ENCODE peak calls at places on chromosome 6, in ten cellular contexts. V, S, L, D, E, F, O, Z, K and A are unnamed samples.

GRCh38 chr6:3808759-3809514 is 40.2 kb upstream of the FAM50B start:
- DNase-seq in V (peak), L (no peak), K (peak), E (no peak), D (no peak), F (peak), Z (peak), S (no peak), O (no peak), A (peak)

GRCh38 chr6:166958926-166959861 is 2.8 kb upstream of the RNASET2 start:
- DNase-seq in O (no peak), D (no peak), S (no peak), V (peak), Z (peak), L (peak), K (no peak), E (no peak), F (no peak), A (no peak)

GRCh38 chr6:43963203-43963602 is 164.0 kb downstream of the MRPL14 start:
- DNase-seq in E (no peak), F (no peak), V (no peak), O (no peak), D (no peak), K (no peak), L (no peak), Z (no peak), S (peak), A (no peak)

GRCh38 chr6:56863366-56863765 is 91.5 kb upstream of the BEND6 start:
- DNase-seq in D (no peak), Z (peak), L (no peak), K (no peak), O (no peak), E (no peak), F (peak), V (no peak), S (no peak), A (no peak)

GRCh38 chr6:17393335-17394191 is at the start of gene CAP2:
- DNase-seq in V (peak), K (no peak), Z (peak), S (no peak), E (no peak), O (peak), F (peak), L (no peak), D (peak), A (no peak)

GRCh38 chr6:35970181-35970580 is 49.3 kb upstream of the SRPK1 start:
- DNase-seq in V (no peak), L (no peak), K (no peak), D (no peak), O (no peak), Z (peak), F (no peak), E (no peak), S (no peak), A (peak)

GRCh38 chr6:75532521-75532920 is 38.9 kb upstream of the FILIP1 start:
- DNase-seq in L (no peak), E (no peak), K (no peak), Z (peak), S (no peak), V (no peak), F (peak), O (no peak), D (no peak), A (peak)

GRCh38 chr6:33175436-33176069 is 16.7 kb downstream of the COL11A2 start:
- DNase-seq in E (no peak), K (no peak), O (no peak), F (no peak), S (no peak), V (no peak), D (no peak), L (no peak), Z (no peak), A (no peak)

GRCh38 chr6:90691823-90692222 is 105.0 kb upstream of the MAP3K7 start:
- DNase-seq in S (no peak), L (no peak), E (no peak), F (no peak), V (no peak), D (no peak), O (no peak), K (no peak), Z (no peak), A (no peak)

GRCh38 chr6:160215232-160215631 is 43.4 kb downstream of the SLC22A2 start:
- DNase-seq in K (no peak), D (no peak), O (no peak), Z (peak), S (no peak), V (no peak), L (no peak), F (no peak), E (no peak), A (no peak)

GRCh38 chr6:18362058-18362561 is 25.0 kb upstream of the RNF144B start:
- DNase-seq in S (no peak), D (no peak), F (peak), K (peak), O (no peak), L (no peak), Z (peak), E (no peak), V (no peak), A (peak)

GRCh38 chr6:163170294-163170883 is 244.1 kb upstream of the QKI start:
- DNase-seq in K (no peak), O (no peak), V (no peak), D (no peak), S (no peak), F (peak), E (peak), L (no peak), Z (peak), A (no peak)

GRCh38 chr6:46521464-46521971 is 30.3 kb upstream of the RCAN2 start:
- DNase-seq in L (no peak), S (no peak), D (no peak), E (no peak), Z (peak), V (no peak), F (no peak), O (no peak), K (no peak), A (no peak)

GRCh38 chr6:36820700-36821580 is 18.3 kb downstream of the CPNE5 start:
- DNase-seq in V (no peak), K (peak), L (no peak), E (no peak), S (no peak), D (no peak), Z (peak), O (no peak), F (peak), A (peak)

GRCh38 chr6:116246089-116246488 is 7.8 kb downstream of the TSPYL4 start:
- DNase-seq in K (peak), Z (peak), O (no peak), D (no peak), S (no peak), V (no peak), L (no peak), E (no peak), F (no peak), A (no peak)

GRCh38 chr6:108597601-108598315 is 37.0 kb downstream of the FOXO3 start:
- DNase-seq in F (no peak), V (no peak), E (no peak), O (no peak), S (no peak), K (no peak), L (no peak), Z (no peak), D (no peak), A (no peak)

GRCh38 chr6:81777586-81778268 is 25.2 kb upstream of the TENT5A start:
- DNase-seq in K (no peak), E (no peak), O (no peak), S (no peak), V (no peak), Z (no peak), F (no peak), L (no peak), D (no peak), A (no peak)

GRCh38 chr6:35081426-35081851 is 59.7 kb downstream of the TCP11 start:
- DNase-seq in Z (peak), F (no peak), S (no peak), O (no peak), K (no peak), L (no peak), D (no peak), V (no peak), E (no peak), A (no peak)

GRCh38 chr6:20370393-20370792 is 31.3 kb upstream of the E2F3 start:
- DNase-seq in E (no peak), K (no peak), S (no peak), Z (no peak), F (no peak), D (no peak), V (no peak), O (no peak), L (no peak), A (no peak)

GRCh38 chr6:134806151-134806550 is 143.8 kb downstream of the ALDH8A1 start:
- DNase-seq in D (no peak), V (no peak), F (no peak), K (no peak), O (no peak), E (no peak), Z (no peak), S (no peak), L (no peak), A (no peak)

GRCh38 chr6:145475794-145476396 is 259.4 kb downstream of the EPM2A start:
- DNase-seq in L (no peak), F (no peak), E (no peak), D (no peak), K (no peak), V (no peak), O (no peak), Z (no peak), S (no peak), A (no peak)

GRCh38 chr6:1436334-1437306 is 47.2 kb downstream of the FOXF2 start:
- DNase-seq in O (peak), S (peak), Z (peak), D (peak), L (no peak), K (peak), F (peak), E (peak), V (no peak), A (no peak)

GRCh38 chr6:17907467-17908229 is 79.8 kb downstream of the KIF13A start:
- DNase-seq in E (no peak), K (peak), S (no peak), F (no peak), O (no peak), D (no peak), L (no peak), Z (peak), V (peak), A (peak)

GRCh38 chr6:169162249-169162967 is 91.2 kb downstream of the THBS2 start:
- DNase-seq in K (no peak), F (no peak), S (no peak), D (peak), Z (no peak), O (no peak), E (no peak), L (no peak), V (no peak), A (no peak)

GRCh38 chr6:19995575-19996257 is 158.5 kb downstream of the ID4 start:
- DNase-seq in Z (no peak), K (no peak), F (no peak), V (no peak), D (no peak), E (no peak), L (no peak), O (no peak), S (no peak), A (no peak)

GRCh38 chr6:127933852-127934840 is 33.3 kb upstream of the THEMIS start:
- DNase-seq in V (no peak), D (no peak), O (no peak), L (no peak), F (no peak), K (no peak), S (no peak), Z (no peak), E (no peak), A (no peak)

GRCh38 chr6:31572041-31572911 is at the start of gene LTA:
- DNase-seq in O (no peak), D (peak), K (no peak), V (no peak), E (peak), F (no peak), S (no peak), L (no peak), Z (no peak), A (no peak)

GRCh38 chr6:43807228-43808061 is 37.4 kb downstream of the VEGFA start:
- DNase-seq in O (no peak), F (peak), K (no peak), Z (no peak), V (no peak), S (no peak), L (no peak), D (no peak), E (no peak), A (no peak)

GRCh38 chr6:151240036-151240685 is 394 bp downstream of the AKAP12 start:
- DNase-seq in Z (peak), V (peak), K (no peak), L (no peak), O (no peak), S (no peak), D (peak), F (peak), E (peak), A (peak)

GRCh38 chr6:53808302-53808881 is 13.6 kb downstream of the LRRC1 start:
- DNase-seq in F (no peak), V (no peak), K (no peak), S (no peak), E (no peak), L (no peak), O (no peak), Z (no peak), D (no peak), A (no peak)

GRCh38 chr6:95578106-95578410 is 723 bp downstream of the MANEA start:
- DNase-seq in O (no peak), F (no peak), K (no peak), D (no peak), S (no peak), L (no peak), E (no peak), Z (peak), V (no peak), A (no peak)

GRCh38 chr6:143176090-143177021 is 115.7 kb downstream of the AIG1 start:
- DNase-seq in Z (peak), V (no peak), F (peak), D (no peak), O (no peak), E (no peak), S (no peak), L (no peak), K (peak), A (peak)

GRCh38 chr6:145789443-145789842 is 25.2 kb downstream of the FBXO30 start:
- DNase-seq in O (no peak), V (peak), Z (peak), L (no peak), E (no peak), S (no peak), K (peak), D (no peak), F (peak), A (no peak)

GRCh38 chr6:4103929-4104328 is 25.0 kb upstream of the FAM217A start:
- DNase-seq in E (no peak), Z (no peak), F (no peak), S (no peak), O (no peak), V (no peak), L (no peak), D (no peak), K (no peak), A (no peak)

GRCh38 chr6:71977860-71978259 is 91.5 kb downstream of the RIMS1 start:
- DNase-seq in L (no peak), D (no peak), O (no peak), Z (no peak), F (peak), E (no peak), K (no peak), S (no peak), V (no peak), A (no peak)